ENCODE peak calls at places on chromosomes 7 and 10, in ten cellular contexts. W, G, H, L, A, T, M, J, Z and R are unnamed samples.

GRCh38 chr10:6279540-6280267 is 77.0 kb downstream of the PFKFB3 start:
- DNase-seq in J (peak), L (peak), W (no peak), T (no peak), M (no peak), Z (peak), A (peak), G (no peak), H (peak), R (peak)

GRCh38 chr10:118817328-118818068 is 62.7 kb upstream of the CACUL1 start:
- DNase-seq in H (no peak), Z (no peak), A (no peak), M (no peak), G (no peak), J (no peak), T (no peak), L (no peak), W (no peak), R (no peak)

GRCh38 chr7:30135551-30136271 is 925 bp downstream of the MTURN start:
- DNase-seq in W (peak), Z (peak), A (peak), T (no peak), H (peak), G (peak), J (no peak), L (peak), M (peak), R (peak)

GRCh38 chr7:9504678-9505077 is 1071.3 kb downstream of the NXPH1 start:
- DNase-seq in H (no peak), J (no peak), W (no peak), M (no peak), T (no peak), L (no peak), G (no peak), Z (no peak), A (no peak), R (no peak)

GRCh38 chr10:33258951-33259350 is 75.5 kb downstream of the NRP1 start:
- DNase-seq in W (no peak), Z (peak), M (no peak), L (peak), J (peak), G (no peak), T (no peak), H (peak), A (peak), R (no peak)

GRCh38 chr10:44937201-44938005 is 22.2 kb upstream of the RASSF4 start:
- DNase-seq in T (no peak), W (no peak), J (no peak), L (peak), G (no peak), M (no peak), A (no peak), H (peak), Z (peak), R (no peak)

GRCh38 chr10:124943301-124944092 is 1.6 kb downstream of the ZRANB1 start:
- DNase-seq in W (no peak), T (no peak), G (no peak), J (no peak), Z (peak), H (peak), M (peak), A (peak), L (peak), R (no peak)

GRCh38 chr10:79496896-79497295 is 15.4 kb upstream of the EIF5AL1 start:
- DNase-seq in Z (no peak), T (no peak), M (no peak), A (no peak), G (no peak), W (no peak), J (no peak), H (no peak), L (no peak), R (no peak)

GRCh38 chr10:18607503-18607902 is 43.9 kb downstream of the NSUN6 start:
- DNase-seq in Z (peak), A (peak), H (peak), J (peak), T (no peak), M (peak), L (peak), G (no peak), W (no peak), R (peak)

GRCh38 chr7:148669907-148670306 is 28.8 kb upstream of the CUL1 start:
- DNase-seq in J (no peak), W (no peak), Z (no peak), H (peak), L (peak), M (no peak), T (no peak), A (no peak), G (no peak), R (peak)

GRCh38 chr7:133112335-133112734 is 30.4 kb upstream of the CHCHD3 start:
- DNase-seq in H (no peak), J (no peak), A (no peak), W (no peak), L (no peak), M (no peak), Z (no peak), G (no peak), T (no peak), R (no peak)

GRCh38 chr10:74753295-74754211 is 72.8 kb upstream of the KAT6B start:
- DNase-seq in H (no peak), T (no peak), J (peak), Z (no peak), L (no peak), M (no peak), A (peak), G (no peak), W (no peak), R (no peak)

GRCh38 chr7:2148814-2149213 is 83.9 kb downstream of the MAD1L1 start:
- DNase-seq in L (no peak), G (no peak), W (no peak), A (no peak), Z (no peak), M (no peak), J (no peak), H (no peak), T (no peak), R (no peak)

GRCh38 chr7:148693651-148694050 is 5.1 kb upstream of the CUL1 start:
- DNase-seq in J (no peak), H (no peak), G (no peak), M (no peak), A (no peak), Z (no peak), L (no peak), T (no peak), W (no peak), R (no peak)

GRCh38 chr7:66281678-66282593 is 76.8 kb downstream of the TPST1 start:
- DNase-seq in J (peak), T (no peak), W (no peak), A (peak), M (peak), Z (peak), G (no peak), H (peak), L (peak), R (peak)

GRCh38 chr7:142796501-142797341 is 26.0 kb downstream of the PRSS2 start:
- DNase-seq in W (no peak), L (no peak), J (peak), A (peak), G (peak), Z (no peak), M (no peak), H (no peak), T (no peak), R (no peak)

GRCh38 chr7:149188637-149189259 is 6.6 kb upstream of the ZNF282 start:
- DNase-seq in A (no peak), Z (peak), T (no peak), W (no peak), G (no peak), M (no peak), H (no peak), J (no peak), L (no peak), R (no peak)

GRCh38 chr10:494556-494955 is 194.9 kb downstream of the DIP2C start:
- DNase-seq in G (no peak), M (no peak), T (no peak), W (no peak), L (no peak), H (no peak), Z (no peak), J (no peak), A (no peak), R (no peak)

GRCh38 chr10:125135771-125136035 is 24.7 kb downstream of the CTBP2 start:
- DNase-seq in Z (no peak), W (no peak), J (no peak), L (no peak), M (no peak), A (no peak), G (no peak), H (no peak), T (no peak), R (no peak)

GRCh38 chr7:104111294-104111693 is 96.5 kb downstream of the ORC5 start:
- DNase-seq in L (no peak), J (no peak), H (no peak), M (no peak), A (no peak), T (no peak), W (no peak), G (no peak), Z (no peak), R (no peak)

GRCh38 chr7:137878333-137878961 is 31.7 kb upstream of the DGKI start:
- DNase-seq in A (peak), L (peak), M (no peak), Z (peak), G (no peak), H (no peak), W (no peak), T (no peak), J (peak), R (no peak)

GRCh38 chr7:88758355-88759215 is 915 bp upstream of the ZNF804B start:
- DNase-seq in J (peak), W (no peak), T (no peak), H (no peak), M (no peak), A (peak), G (no peak), Z (peak), L (peak), R (peak)

GRCh38 chr10:72309290-72310240 is 35.8 kb downstream of the DDIT4 start:
- DNase-seq in H (no peak), A (peak), J (no peak), M (no peak), L (peak), Z (no peak), T (no peak), W (no peak), G (no peak), R (no peak)

GRCh38 chr10:71243756-71244637 is 31.6 kb downstream of the UNC5B start:
- DNase-seq in M (no peak), H (peak), L (peak), A (peak), J (no peak), Z (no peak), G (no peak), T (no peak), W (no peak), R (no peak)

GRCh38 chr7:88771417-88771816 is 11.9 kb downstream of the ZNF804B start:
- DNase-seq in M (no peak), W (no peak), H (no peak), L (no peak), T (no peak), G (no peak), A (no peak), Z (no peak), J (no peak), R (no peak)

GRCh38 chr10:71921319-71922027 is 42.7 kb upstream of the CHST3 start:
- DNase-seq in L (peak), M (no peak), Z (peak), J (peak), G (no peak), W (no peak), H (peak), T (no peak), A (peak), R (no peak)

GRCh38 chr7:157824819-157825121 is 488.0 kb downstream of the DNAJB6 start:
- DNase-seq in G (no peak), Z (no peak), H (no peak), M (no peak), A (no peak), W (no peak), J (no peak), T (no peak), L (no peak), R (no peak)

GRCh38 chr7:92753614-92754013 is 82.8 kb downstream of the CDK6 start:
- DNase-seq in T (no peak), J (no peak), Z (no peak), L (no peak), W (no peak), A (no peak), G (no peak), M (no peak), H (no peak), R (no peak)

GRCh38 chr7:66173856-66174255 is 31.3 kb upstream of the TPST1 start:
- DNase-seq in J (no peak), W (no peak), H (peak), T (no peak), G (no peak), A (no peak), Z (peak), L (no peak), M (no peak), R (no peak)

GRCh38 chr10:68559872-68560200 is 301 bp upstream of the TET1 start:
- DNase-seq in M (no peak), G (no peak), J (no peak), H (no peak), W (no peak), T (no peak), Z (no peak), A (peak), L (no peak), R (no peak)

GRCh38 chr7:158472631-158473030 is 115.0 kb downstream of the PTPRN2 start:
- DNase-seq in M (no peak), T (no peak), A (no peak), Z (no peak), G (no peak), J (no peak), H (no peak), W (no peak), L (no peak), R (no peak)

GRCh38 chr10:87546221-87546620 is 41.5 kb downstream of the MINPP1 start:
- DNase-seq in A (peak), W (no peak), M (no peak), H (peak), J (peak), Z (peak), L (no peak), G (no peak), T (no peak), R (no peak)

GRCh38 chr7:97495487-97495886 is 236.4 kb upstream of the TAC1 start:
- DNase-seq in L (no peak), A (no peak), Z (no peak), W (no peak), G (no peak), H (no peak), J (no peak), T (no peak), M (no peak), R (no peak)

GRCh38 chr10:17214486-17214885 is 13.0 kb upstream of the TRDMT1 start:
- DNase-seq in T (no peak), G (no peak), H (peak), W (no peak), M (no peak), A (peak), Z (peak), L (peak), J (no peak), R (no peak)

GRCh38 chr7:15305002-15305600 is 256.7 kb downstream of the AGMO start:
- DNase-seq in L (peak), A (peak), G (no peak), T (no peak), H (peak), J (peak), W (no peak), M (peak), Z (peak), R (peak)

GRCh38 chr7:48094861-48095293 is 5.8 kb downstream of the UPP1 start:
- DNase-seq in W (no peak), T (no peak), J (peak), H (peak), L (peak), A (peak), G (no peak), M (no peak), Z (peak), R (no peak)

GRCh38 chr7:2823124-2823523 is 21.0 kb downstream of the GNA12 start:
- DNase-seq in H (no peak), M (no peak), L (peak), G (no peak), T (no peak), Z (no peak), J (no peak), W (no peak), A (no peak), R (no peak)

GRCh38 chr10:3817002-3817401 is 32.0 kb upstream of the KLF6 start:
- DNase-seq in T (no peak), A (no peak), M (no peak), J (no peak), L (no peak), H (no peak), W (no peak), G (no peak), Z (no peak), R (no peak)

GRCh38 chr10:113269333-113269732 is 283.5 kb upstream of the HABP2 start:
- DNase-seq in Z (no peak), H (no peak), T (no peak), W (no peak), A (no peak), M (no peak), G (no peak), L (no peak), J (peak), R (no peak)
- H3K4me3 ChIP-seq in Z (no peak), H (no peak), T (no peak), W (no peak), A (no peak), M (no peak), G (no peak), L (no peak), J (no peak), R (no peak)

DNA sequence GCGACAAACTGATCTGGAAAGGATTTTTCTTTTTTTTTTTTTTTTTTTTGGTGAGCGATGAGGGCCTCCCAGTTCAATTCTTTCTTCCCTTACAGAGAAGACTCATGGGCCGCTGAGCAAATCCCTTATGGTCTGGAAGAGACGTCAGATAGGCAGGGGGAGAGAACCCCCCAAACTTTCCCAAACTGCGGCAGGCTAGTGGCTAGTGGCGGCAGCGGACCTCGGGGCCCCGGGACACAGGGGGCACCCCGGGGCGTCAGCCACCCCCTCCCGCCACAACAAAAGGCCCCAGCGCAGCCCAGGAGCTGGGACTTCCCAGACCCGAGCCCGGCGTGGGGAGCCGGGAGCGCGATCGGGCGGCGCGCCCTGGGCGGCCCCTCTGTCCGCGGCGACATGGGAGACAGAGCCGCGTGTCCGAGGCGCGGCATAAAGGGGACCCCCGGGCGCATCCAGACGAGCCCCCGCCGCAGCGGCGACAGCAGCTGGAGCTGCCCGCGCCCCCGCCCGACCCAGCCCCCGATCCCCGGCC is 813 bp downstream of the FAM171A1 start:
- DNase-seq in T (no peak), J (peak), L (peak), Z (peak), A (peak), W (no peak), M (no peak), G (peak), H (peak), R (peak)
- H3K4me3 ChIP-seq in T (peak), J (peak), L (peak), Z (peak), A (peak), W (no peak), M (peak), G (peak), H (peak), R (peak)

GRCh38 chr10:92688573-92688926 is 1.2 kb upstream of the HHEX start:
- DNase-seq in Z (no peak), L (no peak), H (no peak), M (no peak), A (no peak), T (no peak), G (no peak), J (no peak), W (no peak), R (no peak)
- H3K4me3 ChIP-seq in Z (peak), L (peak), H (no peak), M (peak), A (peak), T (peak), G (peak), J (no peak), W (no peak), R (peak)

DNA sequence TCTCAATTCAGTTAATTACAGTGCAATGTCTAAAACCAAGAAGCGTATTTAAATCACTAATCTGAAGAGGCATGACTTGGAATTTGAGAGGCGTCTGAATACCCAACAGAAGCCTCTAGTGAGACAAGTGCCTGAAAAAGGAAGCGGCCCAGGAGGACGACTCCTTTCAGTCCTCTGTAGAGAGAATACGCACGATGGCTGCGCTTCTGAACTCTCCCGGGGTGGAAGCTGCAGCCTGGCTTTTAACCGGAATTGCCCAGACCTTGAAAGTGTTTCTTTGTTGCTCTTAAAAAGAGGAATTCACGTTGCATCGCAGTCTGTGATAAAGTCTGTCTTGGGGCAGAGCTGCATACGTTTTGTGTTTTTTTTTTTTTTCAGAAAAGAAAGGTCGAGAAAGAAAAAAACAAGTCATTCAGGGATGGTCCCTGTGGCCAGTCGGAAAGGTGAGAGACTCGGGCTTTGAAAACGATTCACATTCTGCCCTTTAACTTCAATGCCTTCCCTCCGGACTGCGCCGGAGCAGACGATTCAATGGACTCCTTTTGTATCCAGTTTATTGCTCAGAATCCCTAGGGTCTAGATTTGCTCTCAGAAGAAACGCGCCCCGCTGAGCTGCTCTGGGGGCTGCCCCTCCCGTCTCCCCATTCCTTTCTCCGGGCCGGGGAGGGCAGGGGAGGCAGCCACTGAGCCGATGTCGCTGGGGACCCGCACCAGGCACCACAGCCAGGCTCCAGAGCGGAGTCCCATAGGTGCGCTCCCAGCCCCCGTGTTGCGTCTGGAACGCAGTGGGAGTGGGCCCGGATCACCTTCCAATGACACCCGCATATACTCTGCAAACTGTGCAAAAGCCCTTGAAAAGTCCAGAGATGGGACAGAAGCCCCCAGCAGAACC is 994 bp upstream of the PTF1A start:
- DNase-seq in G (no peak), T (no peak), Z (no peak), J (no peak), H (no peak), L (no peak), W (no peak), A (no peak), M (no peak), R (no peak)
- H3K4me3 ChIP-seq in G (no peak), T (no peak), Z (no peak), J (no peak), H (no peak), L (no peak), W (no peak), A (no peak), M (no peak), R (no peak)

GRCh38 chr7:129948877-129949291 is 3.9 kb downstream of the UBE2H start:
- DNase-seq in Z (peak), T (peak), G (peak), W (peak), A (peak), J (peak), L (peak), H (peak), M (peak), R (peak)

GRCh38 chr7:129947701-129948100 is 5.1 kb downstream of the UBE2H start:
- DNase-seq in M (no peak), G (no peak), T (no peak), J (no peak), W (no peak), H (peak), L (peak), Z (peak), A (peak), R (no peak)

GRCh38 chr7:129949292-129950133 is 3.2 kb downstream of the UBE2H start:
- DNase-seq in T (no peak), H (peak), A (peak), Z (peak), J (peak), G (peak), M (peak), L (peak), W (no peak), R (peak)

GRCh38 chr7:129947001-129947400 is 5.8 kb downstream of the UBE2H start:
- DNase-seq in L (no peak), J (no peak), W (no peak), M (no peak), G (no peak), A (peak), T (no peak), Z (peak), H (no peak), R (no peak)

DNA sequence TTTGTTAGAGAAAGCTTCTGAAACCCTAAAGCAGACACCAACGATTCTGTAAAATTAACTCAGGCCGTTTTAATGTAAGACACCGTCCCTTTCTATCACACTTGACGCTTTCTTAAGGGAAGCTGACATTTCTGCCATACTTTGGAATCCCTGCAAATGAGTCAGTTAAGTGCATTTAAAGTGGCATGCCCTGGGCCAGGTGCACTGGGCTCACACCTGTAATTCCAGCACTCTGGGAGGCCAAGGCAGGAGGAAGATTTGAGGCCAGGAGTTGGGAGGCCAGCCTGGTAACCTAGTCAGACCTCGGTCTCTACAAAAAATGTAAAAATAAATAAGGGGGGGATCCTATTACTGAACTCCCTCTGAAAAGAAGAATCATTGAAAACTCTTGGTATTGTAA is 4.4 kb downstream of the UBE2H start:
- DNase-seq in T (no peak), H (no peak), M (no peak), A (no peak), L (no peak), G (no peak), Z (no peak), W (no peak), J (peak), R (no peak)
- H3K4me3 ChIP-seq in T (no peak), H (no peak), M (peak), A (peak), L (peak), G (peak), Z (peak), W (peak), J (no peak), R (no peak)